ENCODE peak calls at places on chromosome 10, in four cellular contexts. U is GM12865; P is stimulated activated CD4-positive, alpha-beta T cell treated with anti-CD3 and anti-CD28 coated beads, TNF-alpha, amount 100 ng/mL, for 4 hours; Q is EH. E is an unnamed sample.

GRCh38 chr10:103445767-103446567 is 6.2 kb downstream of the CALHM2 start:
- DNase-seq in Q (peak; percentile 90), P (no peak), U (no peak), E (peak; percentile 94)

GRCh38 chr10:71383972-71384687 is 12.6 kb upstream of the CDH23 start:
- DNase-seq in U (peak; percentile 70), P (peak; percentile 52), Q (peak; percentile 46), E (peak; percentile 90)

GRCh38 chr10:64813391-64813790 is 1292.2 kb downstream of the REEP3 start:
- DNase-seq in Q (no peak), U (no peak), P (no peak), E (no peak)

GRCh38 chr10:22219308-22219707 is 1.5 kb upstream of the EBLN1 start:
- DNase-seq in Q (peak; percentile 4), U (no peak), P (no peak), E (no peak)

GRCh38 chr10:11610855-11611247 is 599 bp downstream of the USP6NL start:
- DNase-seq in P (no peak), U (peak; percentile 61), Q (peak; percentile 50), E (peak; percentile 55)

GRCh38 chr10:70192325-70192966 is 22.1 kb upstream of the SAR1A start:
- DNase-seq in Q (no peak), U (no peak), P (no peak), E (no peak)

GRCh38 chr10:3995302-3996210 is 210.5 kb upstream of the KLF6 start:
- DNase-seq in P (no peak), U (no peak), Q (peak; percentile 85), E (no peak)

GRCh38 chr10:89550509-89550908 is 15.1 kb upstream of the SLC16A12 start:
- DNase-seq in Q (peak; percentile 56), P (no peak), U (no peak), E (no peak)

GRCh38 chr10:132206377-132206745 is 19.6 kb downstream of the DPYSL4 start:
- DNase-seq in P (no peak), U (no peak), Q (no peak), E (peak; percentile 91)

GRCh38 chr10:14779053-14779649 is 4.5 kb upstream of the FAM107B start:
- DNase-seq in U (no peak), P (no peak), Q (peak; percentile 93), E (no peak)

GRCh38 chr10:102994551-102995295 is 76.6 kb downstream of the CNNM2 start:
- DNase-seq in U (peak; percentile 10), Q (no peak), P (no peak), E (peak; percentile 8)

GRCh38 chr10:50503661-50504320 is 120.0 kb downstream of the SGMS1 start:
- DNase-seq in U (no peak), Q (no peak), P (no peak), E (no peak)

GRCh38 chr10:15202639-15203038 is 34.1 kb upstream of the NMT2 start:
- DNase-seq in Q (peak; percentile 43), U (no peak), P (no peak), E (no peak)

GRCh38 chr10:60480865-60481563 is 91.3 kb upstream of the ANK3 start:
- DNase-seq in Q (peak; percentile 82), U (no peak), P (no peak), E (peak; percentile 82)

E was measured in osteoblast.